ENCODE peak calls at places on chromosome 19, in five cellular contexts. One of them, this sample, is unnamed.

GRCh38 chr19:11204076-11204602 is 6.8 kb upstream of the KANK2 start:
- ATAC-seq in heart left ventricle: peak; percentile 1
- ATAC-seq in HepG2: no peak
- ATAC-seq in gastrocnemius medialis: no peak
- ATAC-seq in upper lobe of left lung: no peak
- ATAC-seq in this sample: no peak

GRCh38 chr19:41866284-41866683 is 6.2 kb downstream of the RPS19 start:
- ATAC-seq in heart left ventricle: no peak
- ATAC-seq in HepG2: no peak
- ATAC-seq in gastrocnemius medialis: no peak
- ATAC-seq in upper lobe of left lung: no peak
- ATAC-seq in this sample: no peak

GRCh38 chr19:22935151-22935550 is 67.8 kb downstream of the ZNF728 start:
- ATAC-seq in heart left ventricle: no peak
- ATAC-seq in HepG2: no peak
- ATAC-seq in gastrocnemius medialis: no peak
- ATAC-seq in upper lobe of left lung: no peak
- ATAC-seq in this sample: no peak

GRCh38 chr19:55223291-55224037 is 5.1 kb downstream of the TMEM86B start:
- ATAC-seq in heart left ventricle: no peak
- ATAC-seq in HepG2: peak; percentile 23
- ATAC-seq in gastrocnemius medialis: no peak
- ATAC-seq in upper lobe of left lung: no peak
- ATAC-seq in this sample: no peak

GRCh38 chr19:48064509-48064908 is 20.6 kb upstream of the CABP5 start:
- ATAC-seq in heart left ventricle: no peak
- ATAC-seq in HepG2: no peak
- ATAC-seq in gastrocnemius medialis: no peak
- ATAC-seq in upper lobe of left lung: no peak
- ATAC-seq in this sample: no peak

GRCh38 chr19:11089254-11090013 is at the start of gene LDLR:
- ATAC-seq in heart left ventricle: peak; percentile 63
- ATAC-seq in HepG2: peak; percentile 66
- ATAC-seq in gastrocnemius medialis: peak; percentile 46
- ATAC-seq in upper lobe of left lung: peak; percentile 82
- ATAC-seq in this sample: peak; percentile 52

GRCh38 chr19:10651821-10652220 is 2.3 kb upstream of the ILF3 start:
- ATAC-seq in heart left ventricle: no peak
- ATAC-seq in HepG2: no peak
- ATAC-seq in gastrocnemius medialis: no peak
- ATAC-seq in upper lobe of left lung: no peak
- ATAC-seq in this sample: no peak

GRCh38 chr19:5803752-5804515 is 933 bp upstream of the NRTN start:
- ATAC-seq in heart left ventricle: peak; percentile 82
- ATAC-seq in HepG2: peak; percentile 88
- ATAC-seq in gastrocnemius medialis: no peak
- ATAC-seq in upper lobe of left lung: peak; percentile 95
- ATAC-seq in this sample: peak; percentile 86

GRCh38 chr19:35915508-35915907 is 7.4 kb upstream of the TYROBP start:
- ATAC-seq in heart left ventricle: no peak
- ATAC-seq in HepG2: no peak
- ATAC-seq in gastrocnemius medialis: no peak
- ATAC-seq in upper lobe of left lung: no peak
- ATAC-seq in this sample: no peak

GRCh38 chr19:19475845-19476828 is 39.2 kb downstream of the TSSK6 start:
- ATAC-seq in heart left ventricle: no peak
- ATAC-seq in HepG2: peak; percentile 71
- ATAC-seq in gastrocnemius medialis: no peak
- ATAC-seq in upper lobe of left lung: no peak
- ATAC-seq in this sample: peak; percentile 36

GRCh38 chr19:7552781-7553180 is 17.3 kb downstream of the PNPLA6 start:
- ATAC-seq in heart left ventricle: no peak
- ATAC-seq in HepG2: no peak
- ATAC-seq in gastrocnemius medialis: no peak
- ATAC-seq in upper lobe of left lung: no peak
- ATAC-seq in this sample: no peak

GRCh38 chr19:10784257-10784656 is 51.8 kb downstream of the TMED1 start:
- ATAC-seq in heart left ventricle: peak; percentile 51
- ATAC-seq in HepG2: no peak
- ATAC-seq in gastrocnemius medialis: no peak
- ATAC-seq in upper lobe of left lung: peak; percentile 74
- ATAC-seq in this sample: no peak

GRCh38 chr19:58479303-58479702 is 3.2 kb downstream of the ZNF446 start:
- ATAC-seq in heart left ventricle: no peak
- ATAC-seq in HepG2: no peak
- ATAC-seq in gastrocnemius medialis: no peak
- ATAC-seq in upper lobe of left lung: no peak
- ATAC-seq in this sample: no peak

GRCh38 chr19:15532779-15533521 is 24.6 kb downstream of the CYP4F22 start:
- ATAC-seq in heart left ventricle: no peak
- ATAC-seq in HepG2: peak; percentile 41
- ATAC-seq in gastrocnemius medialis: no peak
- ATAC-seq in upper lobe of left lung: no peak
- ATAC-seq in this sample: no peak

GRCh38 chr19:29880498-29881081 is 61.4 kb upstream of the URI1 start:
- ATAC-seq in heart left ventricle: no peak
- ATAC-seq in HepG2: no peak
- ATAC-seq in gastrocnemius medialis: no peak
- ATAC-seq in upper lobe of left lung: no peak
- ATAC-seq in this sample: no peak

GRCh38 chr19:45863840-45864628 is at the start of gene FOXA3:
- ATAC-seq in heart left ventricle: peak; percentile 10
- ATAC-seq in HepG2: peak; percentile 80
- ATAC-seq in gastrocnemius medialis: peak; percentile 25
- ATAC-seq in upper lobe of left lung: peak; percentile 68
- ATAC-seq in this sample: peak; percentile 19

GRCh38 chr19:645912-646797 is 6.5 kb downstream of the FGF22 start:
- ATAC-seq in heart left ventricle: no peak
- ATAC-seq in HepG2: no peak
- ATAC-seq in gastrocnemius medialis: no peak
- ATAC-seq in upper lobe of left lung: no peak
- ATAC-seq in this sample: no peak

GRCh38 chr19:38930776-38931761 is at the start of gene MRPS12:
- ATAC-seq in heart left ventricle: peak; percentile 98
- ATAC-seq in HepG2: peak; percentile 97
- ATAC-seq in gastrocnemius medialis: peak; percentile 99
- ATAC-seq in upper lobe of left lung: peak; percentile 98
- ATAC-seq in this sample: peak; percentile 99

GRCh38 chr19:6471076-6471475 is 7.0 kb downstream of the CRB3 start:
- ATAC-seq in heart left ventricle: no peak
- ATAC-seq in HepG2: no peak
- ATAC-seq in gastrocnemius medialis: no peak
- ATAC-seq in upper lobe of left lung: no peak
- ATAC-seq in this sample: no peak

GRCh38 chr19:38617283-38617763 is 430 bp downstream of the MAP4K1 start:
- ATAC-seq in heart left ventricle: no peak
- ATAC-seq in HepG2: no peak
- ATAC-seq in gastrocnemius medialis: no peak
- ATAC-seq in upper lobe of left lung: no peak
- ATAC-seq in this sample: no peak

GRCh38 chr19:13127811-13128575 is 9.9 kb downstream of the NACC1 start:
- ATAC-seq in heart left ventricle: no peak
- ATAC-seq in HepG2: peak; percentile 22
- ATAC-seq in gastrocnemius medialis: no peak
- ATAC-seq in upper lobe of left lung: no peak
- ATAC-seq in this sample: no peak

GRCh38 chr19:43743059-43743458 is 11.7 kb downstream of the SMG9 start:
- ATAC-seq in heart left ventricle: no peak
- ATAC-seq in HepG2: no peak
- ATAC-seq in gastrocnemius medialis: no peak
- ATAC-seq in upper lobe of left lung: no peak
- ATAC-seq in this sample: no peak

DNA sequence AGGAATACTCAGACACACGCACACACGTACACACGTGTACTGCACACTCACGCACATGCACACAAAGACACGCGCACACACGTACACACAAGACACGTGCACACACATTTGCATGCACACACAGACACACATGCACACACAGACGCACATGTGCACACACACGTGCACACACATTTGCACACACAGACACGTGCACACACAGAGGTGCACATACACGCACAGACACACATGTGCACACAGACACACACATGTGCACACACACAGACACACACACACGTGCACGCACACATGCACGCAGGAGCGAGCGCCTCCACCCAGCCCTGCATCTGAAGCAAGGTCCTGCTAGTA is 81.1 kb downstream of the GADD45B start:
- ATAC-seq in heart left ventricle: no peak
- ATAC-seq in HepG2: no peak
- ATAC-seq in gastrocnemius medialis: no peak
- ATAC-seq in upper lobe of left lung: no peak
- ATAC-seq in this sample: no peak
- TF ChIP-seq POLR2A in heart left ventricle: no peak
- TF ChIP-seq POLR2A in HepG2: no peak
- TF ChIP-seq POLR2A in gastrocnemius medialis: no peak
- TF ChIP-seq POLR2A in upper lobe of left lung: no peak
- TF ChIP-seq POLR2A in this sample: no peak

DNA sequence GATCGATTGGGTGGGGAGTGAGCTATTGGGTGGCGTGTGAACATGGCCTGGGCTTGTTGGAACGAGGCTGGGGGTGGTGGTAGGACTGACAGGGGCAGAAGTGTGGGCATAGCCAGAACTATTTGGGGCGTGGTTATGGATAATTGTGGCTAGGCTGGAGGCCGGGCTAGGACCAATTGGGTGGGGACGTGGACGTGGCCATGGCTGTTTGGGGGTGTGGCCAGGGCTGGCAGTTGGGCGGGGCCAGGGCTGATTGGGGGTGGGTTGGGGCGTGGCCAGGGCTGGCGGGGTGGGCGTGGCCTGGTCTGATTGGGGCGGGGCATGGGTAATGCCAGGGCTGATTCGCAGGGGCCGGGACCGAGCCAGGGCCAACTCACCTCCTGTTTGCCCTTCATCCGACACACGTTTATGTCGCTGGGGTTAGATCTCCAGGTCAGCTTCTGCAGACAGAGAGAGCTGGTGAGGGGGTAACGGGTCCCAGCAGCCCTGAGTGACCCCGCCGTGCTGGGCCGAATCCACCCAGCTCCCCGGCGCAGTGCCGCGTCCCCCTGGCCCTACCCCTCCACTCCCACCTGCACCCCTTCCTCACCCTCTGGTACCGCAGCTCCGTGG is 2.8 kb downstream of the SEMA6B start:
- ATAC-seq in heart left ventricle: peak; percentile 58
- ATAC-seq in HepG2: peak; percentile 34
- ATAC-seq in gastrocnemius medialis: no peak
- ATAC-seq in upper lobe of left lung: no peak
- ATAC-seq in this sample: no peak
- H3K27me3 ChIP-seq in heart left ventricle: no peaks in the 10 kb centered on the region
- H3K27me3 ChIP-seq in HepG2: no peaks in the 10 kb centered on the region
- H3K27me3 ChIP-seq in gastrocnemius medialis: no peaks in the 10 kb centered on the region
- H3K27me3 ChIP-seq in upper lobe of left lung: no peaks in the 10 kb centered on the region
- H3K27me3 ChIP-seq in this sample: peaks cover 14% of the 10 kb centered on the region

GRCh38 chr19:50509366-50509765 is 1.6 kb downstream of the JOSD2 start:
- ATAC-seq in heart left ventricle: no peak
- ATAC-seq in HepG2: no peak
- ATAC-seq in gastrocnemius medialis: no peak
- ATAC-seq in upper lobe of left lung: no peak
- ATAC-seq in this sample: no peak

GRCh38 chr19:50510700-50511068 is 307 bp downstream of the JOSD2 start:
- ATAC-seq in heart left ventricle: no peak
- ATAC-seq in HepG2: no peak
- ATAC-seq in gastrocnemius medialis: peak; percentile 29
- ATAC-seq in upper lobe of left lung: no peak
- ATAC-seq in this sample: no peak

GRCh38 chr19:50510121-50510670 is 795 bp downstream of the JOSD2 start:
- ATAC-seq in heart left ventricle: no peak
- ATAC-seq in HepG2: no peak
- ATAC-seq in gastrocnemius medialis: no peak
- ATAC-seq in upper lobe of left lung: no peak
- ATAC-seq in this sample: no peak

GRCh38 chr19:50512112-50512998 is 1.4 kb downstream of the ASPDH start:
- ATAC-seq in heart left ventricle: no peak
- ATAC-seq in HepG2: no peak
- ATAC-seq in gastrocnemius medialis: no peak
- ATAC-seq in upper lobe of left lung: no peak
- ATAC-seq in this sample: no peak

GRCh38 chr19:50511069-50511822 is at the start of gene JOSD2:
- ATAC-seq in heart left ventricle: peak; percentile 95
- ATAC-seq in HepG2: peak; percentile 85
- ATAC-seq in gastrocnemius medialis: peak; percentile 94
- ATAC-seq in upper lobe of left lung: peak; percentile 97
- ATAC-seq in this sample: peak; percentile 97
- H3K27ac ChIP-seq in heart left ventricle: peak within 1 kb of the TSS; percentile 73
- H3K27ac ChIP-seq in HepG2: no peak within 1 kb of the TSS
- H3K27ac ChIP-seq in gastrocnemius medialis: peak within 1 kb of the TSS; percentile 84
- H3K27ac ChIP-seq in upper lobe of left lung: peak within 1 kb of the TSS; percentile 71
- H3K27ac ChIP-seq in this sample: peak within 1 kb of the TSS; percentile 21

DNA sequence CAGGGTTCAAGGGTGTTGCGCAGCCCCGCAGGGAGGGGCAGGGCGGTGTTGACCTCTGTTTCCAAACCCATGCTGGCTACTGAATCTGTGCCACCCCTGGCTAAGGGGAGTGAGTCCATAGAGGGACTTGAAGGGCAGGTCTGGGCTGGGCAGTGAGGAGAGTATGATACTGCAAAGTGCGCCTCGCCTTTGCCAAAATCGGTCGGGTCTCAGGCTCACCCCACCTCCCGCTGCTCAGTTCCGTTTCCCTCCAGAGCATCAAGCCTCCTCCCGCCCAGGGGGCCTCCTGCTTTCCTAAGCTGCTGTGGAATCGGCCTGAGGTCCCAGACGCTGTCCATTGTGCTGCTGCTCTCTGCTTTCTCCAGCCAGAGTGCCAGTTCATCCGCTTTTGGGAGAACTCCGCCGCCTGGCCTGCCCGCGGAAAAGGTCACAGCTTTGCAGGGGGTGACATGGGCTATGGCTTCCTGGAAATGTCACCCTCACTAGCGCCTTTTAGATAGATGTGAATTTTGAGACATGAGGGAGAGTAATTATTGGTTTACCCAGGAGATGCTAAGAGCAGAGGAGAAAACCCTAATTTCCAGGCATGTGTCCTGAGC is 1418.4 kb downstream of the UQCRFS1 start:
- ATAC-seq in heart left ventricle: peak; percentile 4
- ATAC-seq in HepG2: peak; percentile 15
- ATAC-seq in gastrocnemius medialis: no peak
- ATAC-seq in upper lobe of left lung: no peak
- ATAC-seq in this sample: no peak
- TF ChIP-seq POLR2A in heart left ventricle: no peak
- TF ChIP-seq POLR2A in HepG2: no peak
- TF ChIP-seq POLR2A in gastrocnemius medialis: no peak
- TF ChIP-seq POLR2A in upper lobe of left lung: no peak
- TF ChIP-seq POLR2A in this sample: no peak

This sample was measured in gastroesophageal sphincter.